ENCODE peak calls at places on chromosomes 11 and 22, in eight cellular contexts. H is Peyer's patch, Z is A549, M is mucosa of descending colon, T is GM20000, O is cardiac fibroblast, U is transverse colon, S is AG10803. I is an unnamed sample.

GRCh38 chr22:38066381-38067027 is 9.3 kb downstream of the PICK1 start:
- DNase-seq in O (no peak), S (no peak), U (no peak), M (no peak), Z (no peak), T (no peak), H (no peak), I (no peak)

GRCh38 chr11:134794192-134794591 is 382.1 kb upstream of the B3GAT1 start:
- DNase-seq in O (no peak), U (no peak), S (no peak), Z (no peak), M (no peak), T (no peak), H (no peak), I (no peak)

GRCh38 chr22:50140615-50141014 is 29.9 kb upstream of the PANX2 start:
- DNase-seq in H (no peak), O (no peak), Z (no peak), U (no peak), S (no peak), M (no peak), T (no peak), I (no peak)

GRCh38 chr11:19766810-19767209 is 54.2 kb downstream of the NAV2 start:
- DNase-seq in S (peak), U (no peak), H (no peak), M (no peak), O (no peak), T (no peak), Z (no peak), I (no peak)

GRCh38 chr11:75200051-75200450 is 40.5 kb upstream of the TPBGL start:
- DNase-seq in S (no peak), U (no peak), T (no peak), M (no peak), Z (no peak), H (no peak), O (no peak), I (no peak)

GRCh38 chr11:27582686-27583085 is 76.1 kb upstream of the LIN7C start:
- DNase-seq in U (no peak), O (no peak), M (no peak), S (no peak), H (no peak), Z (no peak), T (no peak), I (no peak)

GRCh38 chr11:126153999-126154398 is 57.5 kb downstream of the RPUSD4 start:
- DNase-seq in U (no peak), O (no peak), S (peak), T (no peak), M (no peak), H (peak), Z (no peak), I (no peak)

GRCh38 chr11:72901374-72901773 is 87.2 kb downstream of the ATG16L2 start:
- DNase-seq in T (no peak), U (no peak), S (no peak), M (no peak), O (no peak), H (no peak), Z (no peak), I (no peak)

GRCh38 chr11:77372736-77373135 is 71.2 kb upstream of the GDPD4 start:
- DNase-seq in U (no peak), O (no peak), S (no peak), M (no peak), T (no peak), Z (no peak), H (no peak), I (no peak)

GRCh38 chr11:32434387-32435151 is 770 bp downstream of the WT1 start:
- DNase-seq in Z (peak), S (no peak), M (no peak), U (no peak), H (no peak), O (peak), T (peak), I (peak)

DNA sequence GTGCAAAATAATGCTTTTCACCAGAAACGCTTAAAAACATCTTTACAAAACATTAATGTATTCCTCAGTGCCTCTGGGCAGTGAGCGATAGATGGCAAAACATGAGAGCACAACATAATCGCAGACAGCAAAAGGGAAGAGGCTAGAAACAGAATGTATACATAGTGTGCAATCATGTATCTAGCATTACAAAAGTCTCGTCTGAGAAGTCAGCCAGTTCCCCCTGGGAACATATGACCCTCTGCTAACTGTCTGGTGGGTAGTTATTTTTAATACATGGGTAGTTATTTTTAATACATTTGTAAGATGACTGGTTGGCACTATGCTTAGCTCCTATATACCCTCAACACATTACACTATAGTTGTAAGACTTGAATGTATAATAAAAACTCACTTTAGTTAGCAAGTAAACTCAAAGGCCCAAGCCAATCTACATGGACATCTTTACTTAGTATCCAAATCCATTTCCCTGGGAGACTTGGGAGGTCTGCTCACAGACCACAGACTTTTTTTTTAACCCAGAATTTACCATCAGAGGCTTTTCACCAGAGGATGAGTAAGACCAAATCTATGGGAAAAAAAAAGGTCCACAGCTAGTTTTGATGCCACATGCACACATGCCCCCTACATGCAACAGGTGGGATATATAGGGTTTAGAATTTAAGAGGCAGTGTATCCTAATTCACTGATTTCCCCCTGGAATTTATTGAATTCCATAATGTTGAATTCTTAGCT is 71.7 kb downstream of the AMBRA1 start:
- DNase-seq in M (no peak), S (peak), O (peak), H (no peak), T (no peak), U (no peak), Z (peak), I (no peak)
- TF ChIP-seq CTCF in M (no peak), S (peak), O (peak), H (no peak), T (no peak), U (no peak), Z (no peak), I (peak)

GRCh38 chr11:43933608-43934358 is 8.7 kb upstream of the C11orf96 start:
- DNase-seq in T (no peak), M (no peak), S (no peak), O (peak), U (no peak), Z (no peak), H (no peak), I (no peak)
- TF ChIP-seq CTCF in T (no peak), M (no peak), S (peak), O (peak), U (no peak), Z (no peak), H (no peak), I (no peak)

GRCh38 chr11:124068711-124069110 is 27.6 kb upstream of the OR10G7 start:
- DNase-seq in Z (no peak), T (no peak), M (no peak), H (no peak), U (no peak), S (no peak), O (no peak), I (no peak)

GRCh38 chr11:124071622-124071948 is 30.5 kb upstream of the OR10G7 start:
- DNase-seq in S (no peak), Z (no peak), T (no peak), H (no peak), U (no peak), M (no peak), O (no peak), I (no peak)

GRCh38 chr11:124072147-124072546 is 31.0 kb upstream of the OR10G7 start:
- DNase-seq in T (no peak), Z (no peak), U (no peak), S (no peak), H (no peak), O (no peak), M (no peak), I (no peak)

GRCh38 chr11:124070906-124071621 is 29.9 kb upstream of the OR10G7 start:
- DNase-seq in Z (peak), M (peak), O (peak), T (peak), S (peak), U (peak), H (peak), I (peak)

GRCh38 chr11:124069429-124070401 is 28.6 kb upstream of the OR10G7 start:
- DNase-seq in H (peak), Z (peak), T (peak), M (peak), O (peak), U (peak), S (peak), I (no peak)
- TF ChIP-seq CTCF in H (peak), Z (peak), T (peak), M (peak), O (peak), U (peak), S (peak), I (peak)

GRCh38 chr11:65900125-65900898 is at the start of gene FOSL1:
- DNase-seq in H (peak), O (peak), S (peak), U (peak), M (peak), T (peak), Z (peak), I (peak)
- TF ChIP-seq CTCF in H (no peak), O (no peak), S (no peak), U (peak), M (no peak), T (no peak), Z (no peak), I (no peak)

GRCh38 chr22:45554040-45554406 is 51.3 kb downstream of the FBLN1 start:
- DNase-seq in S (no peak), O (no peak), H (no peak), Z (no peak), T (no peak), U (no peak), M (no peak), I (no peak)

GRCh38 chr22:45552017-45552411 is 49.3 kb downstream of the FBLN1 start:
- DNase-seq in M (no peak), U (no peak), O (no peak), Z (no peak), T (no peak), S (no peak), H (peak), I (no peak)

GRCh38 chr22:45553333-45554039 is 50.8 kb downstream of the FBLN1 start:
- DNase-seq in H (peak), S (peak), T (peak), M (peak), O (peak), Z (peak), U (peak), I (peak)

GRCh38 chr22:45551310-45552016 is 48.8 kb downstream of the FBLN1 start:
- DNase-seq in Z (no peak), U (no peak), M (no peak), S (peak), H (peak), T (no peak), O (no peak), I (no peak)

DNA sequence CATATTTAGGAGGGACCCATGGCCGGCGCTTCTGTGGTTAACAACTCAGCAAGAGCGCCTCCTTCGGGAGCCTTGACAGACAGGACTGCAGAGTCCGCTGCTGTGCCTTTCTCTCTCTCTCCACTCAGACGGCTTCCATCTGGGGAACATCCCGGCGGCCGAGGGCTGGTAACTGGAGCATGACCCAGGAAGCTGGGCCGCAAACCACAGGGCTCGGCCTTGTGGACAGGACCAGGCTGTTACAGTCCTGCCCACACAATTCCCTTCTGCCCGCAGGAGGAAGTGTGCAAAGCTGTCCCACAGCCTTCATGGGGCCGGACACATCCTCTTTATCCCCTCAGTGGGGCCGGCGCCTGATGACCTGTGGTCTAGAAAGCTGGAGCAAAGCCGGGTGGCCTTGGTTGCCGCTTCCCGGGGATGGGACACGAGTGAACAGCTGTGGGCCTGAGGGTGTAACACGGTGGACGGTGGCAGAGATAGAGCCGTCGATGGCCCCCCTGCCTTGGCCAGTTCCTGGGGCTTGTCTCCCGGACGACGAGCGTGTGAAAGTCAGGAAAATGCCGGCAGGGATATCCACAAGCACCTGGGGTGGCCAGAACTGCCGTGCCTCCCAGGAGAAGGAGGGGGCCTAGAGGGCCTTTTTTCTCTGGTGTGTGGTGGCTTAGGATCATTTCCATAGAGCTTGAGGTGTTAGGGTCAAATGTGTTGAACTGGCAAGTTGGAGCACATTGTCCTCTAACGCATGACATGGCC is 50.1 kb downstream of the FBLN1 start:
- DNase-seq in H (peak), T (no peak), M (peak), S (peak), Z (no peak), O (peak), U (peak), I (no peak)
- TF ChIP-seq CTCF in H (no peak), T (no peak), M (no peak), S (peak), Z (no peak), O (peak), U (no peak), I (no peak)

GRCh38 chr11:29962243-29962642 is 54.6 kb downstream of the KCNA4 start:
- DNase-seq in M (no peak), Z (peak), S (no peak), T (no peak), O (no peak), H (no peak), U (no peak), I (no peak)
- TF ChIP-seq CTCF in M (no peak), Z (no peak), S (peak), T (no peak), O (peak), H (no peak), U (no peak), I (peak)

DNA sequence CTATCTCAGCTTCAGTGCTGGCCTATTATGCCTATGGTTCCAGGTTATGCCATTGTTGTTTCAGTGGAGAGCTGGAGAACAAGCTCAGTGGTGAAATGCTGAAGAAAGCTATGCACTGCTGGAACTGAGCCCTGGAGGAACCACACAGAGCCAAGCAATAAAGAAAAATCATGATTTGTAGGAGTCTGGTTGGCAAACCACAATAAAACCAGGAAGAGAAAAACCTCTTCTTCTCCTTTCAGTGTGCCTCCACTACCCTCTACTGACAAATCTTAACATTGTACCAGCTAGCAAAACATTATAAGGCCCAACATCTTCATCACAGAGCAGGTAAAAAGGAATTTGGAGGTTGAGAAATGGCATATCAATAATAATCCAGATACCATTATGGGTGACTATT is 5.3 kb downstream of the OR51F2 start:
- DNase-seq in M (no peak), Z (no peak), H (no peak), S (peak), O (peak), U (no peak), T (no peak), I (no peak)
- TF ChIP-seq CTCF in M (no peak), Z (no peak), H (peak), S (no peak), O (peak), U (peak), T (no peak), I (peak)

GRCh38 chr11:118328745-118329144 is 13.8 kb downstream of the CD3D start:
- DNase-seq in U (no peak), O (no peak), Z (no peak), S (no peak), H (no peak), T (no peak), M (no peak), I (no peak)
- TF ChIP-seq CTCF in U (no peak), O (no peak), Z (no peak), S (no peak), H (no peak), T (no peak), M (no peak), I (no peak)